ENCODE peak calls at places on chromosomes 1 and 21, in ten cellular contexts. One of them, this sample, is unnamed.

GRCh38 chr1:198212126-198212525 is 55.3 kb downstream of the NEK7 start:
- DNase-seq in astrocyte of the spinal cord: no peak
- DNase-seq in OCI-LY7: no peak
- DNase-seq in ovary: no peak
- DNase-seq in Calu3: no peak
- DNase-seq in pancreas: no peak
- DNase-seq in hepatocyte: no peak
- DNase-seq in left lung: no peak
- DNase-seq in GM12865: no peak
- DNase-seq in SK-N-SH: no peak
- DNase-seq in this sample: no peak

GRCh38 chr1:91621907-91622306 is 121.3 kb downstream of the CDC7 start:
- DNase-seq in astrocyte of the spinal cord: no peak
- DNase-seq in OCI-LY7: no peak
- DNase-seq in ovary: no peak
- DNase-seq in Calu3: no peak
- DNase-seq in pancreas: no peak
- DNase-seq in hepatocyte: no peak
- DNase-seq in left lung: no peak
- DNase-seq in GM12865: no peak
- DNase-seq in SK-N-SH: no peak
- DNase-seq in this sample: no peak

GRCh38 chr1:43137445-43138052 is 34.5 kb downstream of the EBNA1BP2 start:
- DNase-seq in astrocyte of the spinal cord: no peak
- DNase-seq in OCI-LY7: no peak
- DNase-seq in ovary: no peak
- DNase-seq in Calu3: no peak
- DNase-seq in pancreas: no peak
- DNase-seq in hepatocyte: no peak
- DNase-seq in left lung: no peak
- DNase-seq in GM12865: no peak
- DNase-seq in SK-N-SH: no peak
- DNase-seq in this sample: no peak

GRCh38 chr1:156796340-156797097 is 20.1 kb downstream of the SH2D2A start:
- DNase-seq in astrocyte of the spinal cord: no peak
- DNase-seq in OCI-LY7: no peak
- DNase-seq in ovary: no peak
- DNase-seq in Calu3: no peak
- DNase-seq in pancreas: no peak
- DNase-seq in hepatocyte: no peak
- DNase-seq in left lung: no peak
- DNase-seq in GM12865: peak; percentile 24
- DNase-seq in SK-N-SH: peak; percentile 26
- DNase-seq in this sample: no peak

GRCh38 chr1:185695299-185695698 is 38.9 kb upstream of the HMCN1 start:
- DNase-seq in astrocyte of the spinal cord: no peak
- DNase-seq in OCI-LY7: peak; percentile 22
- DNase-seq in ovary: no peak
- DNase-seq in Calu3: no peak
- DNase-seq in pancreas: no peak
- DNase-seq in hepatocyte: no peak
- DNase-seq in left lung: no peak
- DNase-seq in GM12865: no peak
- DNase-seq in SK-N-SH: no peak
- DNase-seq in this sample: no peak

GRCh38 chr1:171220551-171221175 is 27.6 kb upstream of the FMO1 start:
- DNase-seq in astrocyte of the spinal cord: peak; percentile 92
- DNase-seq in OCI-LY7: no peak
- DNase-seq in ovary: peak; percentile 26
- DNase-seq in Calu3: no peak
- DNase-seq in pancreas: no peak
- DNase-seq in hepatocyte: peak; percentile 30
- DNase-seq in left lung: no peak
- DNase-seq in GM12865: no peak
- DNase-seq in SK-N-SH: no peak
- DNase-seq in this sample: peak; percentile 92

GRCh38 chr1:12457771-12458170 is 160.2 kb downstream of the DHRS3 start:
- DNase-seq in astrocyte of the spinal cord: no peak
- DNase-seq in OCI-LY7: no peak
- DNase-seq in ovary: no peak
- DNase-seq in Calu3: no peak
- DNase-seq in pancreas: no peak
- DNase-seq in hepatocyte: no peak
- DNase-seq in left lung: no peak
- DNase-seq in GM12865: no peak
- DNase-seq in SK-N-SH: no peak
- DNase-seq in this sample: no peak

GRCh38 chr1:193438312-193438711 is 251.9 kb upstream of the B3GALT2 start:
- DNase-seq in astrocyte of the spinal cord: no peak
- DNase-seq in OCI-LY7: no peak
- DNase-seq in ovary: no peak
- DNase-seq in Calu3: no peak
- DNase-seq in pancreas: no peak
- DNase-seq in hepatocyte: no peak
- DNase-seq in left lung: no peak
- DNase-seq in GM12865: no peak
- DNase-seq in SK-N-SH: no peak
- DNase-seq in this sample: no peak

GRCh38 chr21:34761758-34762330 is 93.0 kb downstream of the CLIC6 start:
- DNase-seq in astrocyte of the spinal cord: no peak
- DNase-seq in OCI-LY7: no peak
- DNase-seq in ovary: no peak
- DNase-seq in Calu3: no peak
- DNase-seq in pancreas: no peak
- DNase-seq in hepatocyte: no peak
- DNase-seq in left lung: no peak
- DNase-seq in GM12865: no peak
- DNase-seq in SK-N-SH: no peak
- DNase-seq in this sample: no peak

GRCh38 chr21:32132409-32132808 is 146.4 kb downstream of the MIS18A start:
- DNase-seq in astrocyte of the spinal cord: no peak
- DNase-seq in OCI-LY7: no peak
- DNase-seq in ovary: no peak
- DNase-seq in Calu3: no peak
- DNase-seq in pancreas: no peak
- DNase-seq in hepatocyte: no peak
- DNase-seq in left lung: no peak
- DNase-seq in GM12865: no peak
- DNase-seq in SK-N-SH: no peak
- DNase-seq in this sample: no peak

GRCh38 chr1:89525169-89525855 is 683 bp downstream of the LRRC8B start:
- DNase-seq in astrocyte of the spinal cord: no peak
- DNase-seq in OCI-LY7: peak; percentile 76
- DNase-seq in ovary: no peak
- DNase-seq in Calu3: peak; percentile 67
- DNase-seq in pancreas: peak; percentile 58
- DNase-seq in hepatocyte: peak; percentile 58
- DNase-seq in left lung: peak; percentile 88
- DNase-seq in GM12865: peak; percentile 54
- DNase-seq in SK-N-SH: peak; percentile 68
- DNase-seq in this sample: peak; percentile 87

GRCh38 chr1:215007880-215008279 is 74.7 kb upstream of the KCNK2 start:
- DNase-seq in astrocyte of the spinal cord: no peak
- DNase-seq in OCI-LY7: no peak
- DNase-seq in ovary: no peak
- DNase-seq in Calu3: no peak
- DNase-seq in pancreas: no peak
- DNase-seq in hepatocyte: no peak
- DNase-seq in left lung: no peak
- DNase-seq in GM12865: no peak
- DNase-seq in SK-N-SH: no peak
- DNase-seq in this sample: no peak
- TF ChIP-seq CTCF in astrocyte of the spinal cord: no peak
- TF ChIP-seq CTCF in OCI-LY7: no peak
- TF ChIP-seq CTCF in ovary: no peak
- TF ChIP-seq CTCF in Calu3: no peak
- TF ChIP-seq CTCF in pancreas: no peak
- TF ChIP-seq CTCF in hepatocyte: no peak
- TF ChIP-seq CTCF in left lung: no peak
- TF ChIP-seq CTCF in GM12865: no peak
- TF ChIP-seq CTCF in SK-N-SH: no peak
- TF ChIP-seq CTCF in this sample: no peak

GRCh38 chr1:3533051-3534048 is 78.0 kb downstream of the MEGF6 start:
- DNase-seq in astrocyte of the spinal cord: no peak
- DNase-seq in OCI-LY7: no peak
- DNase-seq in ovary: no peak
- DNase-seq in Calu3: no peak
- DNase-seq in pancreas: no peak
- DNase-seq in hepatocyte: no peak
- DNase-seq in left lung: no peak
- DNase-seq in GM12865: no peak
- DNase-seq in SK-N-SH: no peak
- DNase-seq in this sample: peak; percentile 82
- TF ChIP-seq CTCF in astrocyte of the spinal cord: no peak
- TF ChIP-seq CTCF in OCI-LY7: no peak
- TF ChIP-seq CTCF in ovary: no peak
- TF ChIP-seq CTCF in Calu3: no peak
- TF ChIP-seq CTCF in pancreas: no peak
- TF ChIP-seq CTCF in hepatocyte: no peak
- TF ChIP-seq CTCF in left lung: no peak
- TF ChIP-seq CTCF in GM12865: no peak
- TF ChIP-seq CTCF in SK-N-SH: no peak
- TF ChIP-seq CTCF in this sample: peak; percentile 62

GRCh38 chr1:207898836-207899235 is 12.1 kb downstream of the CD34 start:
- DNase-seq in astrocyte of the spinal cord: no peak
- DNase-seq in OCI-LY7: no peak
- DNase-seq in ovary: no peak
- DNase-seq in Calu3: no peak
- DNase-seq in pancreas: no peak
- DNase-seq in hepatocyte: no peak
- DNase-seq in left lung: no peak
- DNase-seq in GM12865: no peak
- DNase-seq in SK-N-SH: no peak
- DNase-seq in this sample: no peak

GRCh38 chr1:207896547-207896946 is 14.4 kb downstream of the CD34 start:
- DNase-seq in astrocyte of the spinal cord: no peak
- DNase-seq in OCI-LY7: no peak
- DNase-seq in ovary: no peak
- DNase-seq in Calu3: no peak
- DNase-seq in pancreas: no peak
- DNase-seq in hepatocyte: no peak
- DNase-seq in left lung: no peak
- DNase-seq in GM12865: no peak
- DNase-seq in SK-N-SH: no peak
- DNase-seq in this sample: no peak

GRCh38 chr1:207893737-207894582 is 17.0 kb downstream of the CD34 start:
- DNase-seq in astrocyte of the spinal cord: no peak
- DNase-seq in OCI-LY7: no peak
- DNase-seq in ovary: no peak
- DNase-seq in Calu3: no peak
- DNase-seq in pancreas: no peak
- DNase-seq in hepatocyte: no peak
- DNase-seq in left lung: no peak
- DNase-seq in GM12865: no peak
- DNase-seq in SK-N-SH: no peak
- DNase-seq in this sample: no peak

GRCh38 chr1:207898260-207898659 is 12.7 kb downstream of the CD34 start:
- DNase-seq in astrocyte of the spinal cord: no peak
- DNase-seq in OCI-LY7: no peak
- DNase-seq in ovary: no peak
- DNase-seq in Calu3: no peak
- DNase-seq in pancreas: no peak
- DNase-seq in hepatocyte: no peak
- DNase-seq in left lung: no peak
- DNase-seq in GM12865: no peak
- DNase-seq in SK-N-SH: no peak
- DNase-seq in this sample: peak; percentile 12

GRCh38 chr1:207897188-207897587 is 13.7 kb downstream of the CD34 start:
- DNase-seq in astrocyte of the spinal cord: peak; percentile 18
- DNase-seq in OCI-LY7: no peak
- DNase-seq in ovary: no peak
- DNase-seq in Calu3: no peak
- DNase-seq in pancreas: no peak
- DNase-seq in hepatocyte: no peak
- DNase-seq in left lung: no peak
- DNase-seq in GM12865: no peak
- DNase-seq in SK-N-SH: peak; percentile 48
- DNase-seq in this sample: peak; percentile 42
- TF ChIP-seq CTCF in astrocyte of the spinal cord: peak; percentile 25
- TF ChIP-seq CTCF in OCI-LY7: peak; percentile 63
- TF ChIP-seq CTCF in ovary: peak; percentile 37
- TF ChIP-seq CTCF in Calu3: peak; percentile 65
- TF ChIP-seq CTCF in pancreas: peak; percentile 11
- TF ChIP-seq CTCF in hepatocyte: peak; percentile 48
- TF ChIP-seq CTCF in left lung: peak; percentile 23
- TF ChIP-seq CTCF in GM12865: no peak
- TF ChIP-seq CTCF in SK-N-SH: peak; percentile 49
- TF ChIP-seq CTCF in this sample: peak; percentile 68

GRCh38 chr1:106022312-106022902 is 1034.1 kb upstream of the PRMT6 start:
- DNase-seq in astrocyte of the spinal cord: peak; percentile 24
- DNase-seq in OCI-LY7: peak; percentile 23
- DNase-seq in ovary: no peak
- DNase-seq in Calu3: no peak
- DNase-seq in pancreas: no peak
- DNase-seq in hepatocyte: peak; percentile 8
- DNase-seq in left lung: no peak
- DNase-seq in GM12865: no peak
- DNase-seq in SK-N-SH: no peak
- DNase-seq in this sample: no peak
- TF ChIP-seq CTCF in astrocyte of the spinal cord: peak; percentile 27
- TF ChIP-seq CTCF in OCI-LY7: peak; percentile 81
- TF ChIP-seq CTCF in ovary: no peak
- TF ChIP-seq CTCF in Calu3: no peak
- TF ChIP-seq CTCF in pancreas: no peak
- TF ChIP-seq CTCF in hepatocyte: peak; percentile 61
- TF ChIP-seq CTCF in left lung: peak; percentile 26
- TF ChIP-seq CTCF in GM12865: peak; percentile 25
- TF ChIP-seq CTCF in SK-N-SH: peak; percentile 66
- TF ChIP-seq CTCF in this sample: peak; percentile 76

GRCh38 chr1:112759228-112759627 is 44.1 kb upstream of the PPM1J start:
- DNase-seq in astrocyte of the spinal cord: no peak
- DNase-seq in OCI-LY7: no peak
- DNase-seq in ovary: no peak
- DNase-seq in Calu3: no peak
- DNase-seq in pancreas: no peak
- DNase-seq in hepatocyte: no peak
- DNase-seq in left lung: no peak
- DNase-seq in GM12865: no peak
- DNase-seq in SK-N-SH: no peak
- DNase-seq in this sample: no peak
- TF ChIP-seq CTCF in astrocyte of the spinal cord: no peak
- TF ChIP-seq CTCF in OCI-LY7: no peak
- TF ChIP-seq CTCF in ovary: no peak
- TF ChIP-seq CTCF in Calu3: no peak
- TF ChIP-seq CTCF in pancreas: no peak
- TF ChIP-seq CTCF in hepatocyte: no peak
- TF ChIP-seq CTCF in left lung: no peak
- TF ChIP-seq CTCF in GM12865: no peak
- TF ChIP-seq CTCF in SK-N-SH: no peak
- TF ChIP-seq CTCF in this sample: no peak

This sample was measured in endodermal cell.